ENCODE peak calls at places on chromosomes 6 and 20, in six cellular contexts. One of them, this sample, is unnamed.

GRCh38 chr6:4459032-4459431 is 317.2 kb upstream of the CDYL start:
- DNase-seq in WERI-Rb-1: no peak
- DNase-seq in dorsolateral prefrontal cortex: no peak
- DNase-seq in progenitor cell of endocrine pancreas: no peak
- DNase-seq in astrocyte of the spinal cord: peak
- DNase-seq in suprapubic skin: no peak
- DNase-seq in this sample: no peak

GRCh38 chr6:105991561-105992314 is 94.4 kb upstream of the PRDM1 start:
- DNase-seq in WERI-Rb-1: no peak
- DNase-seq in dorsolateral prefrontal cortex: no peak
- DNase-seq in progenitor cell of endocrine pancreas: no peak
- DNase-seq in astrocyte of the spinal cord: no peak
- DNase-seq in suprapubic skin: no peak
- DNase-seq in this sample: no peak

GRCh38 chr6:85470023-85470410 is 20.1 kb downstream of the NT5E start:
- DNase-seq in WERI-Rb-1: no peak
- DNase-seq in dorsolateral prefrontal cortex: no peak
- DNase-seq in progenitor cell of endocrine pancreas: no peak
- DNase-seq in astrocyte of the spinal cord: no peak
- DNase-seq in suprapubic skin: no peak
- DNase-seq in this sample: no peak

GRCh38 chr20:37807901-37808751 is 94.8 kb upstream of the VSTM2L start:
- DNase-seq in WERI-Rb-1: no peak
- DNase-seq in dorsolateral prefrontal cortex: no peak
- DNase-seq in progenitor cell of endocrine pancreas: no peak
- DNase-seq in astrocyte of the spinal cord: no peak
- DNase-seq in suprapubic skin: no peak
- DNase-seq in this sample: no peak

GRCh38 chr6:144725731-144726522 is 440.8 kb downstream of the UTRN start:
- DNase-seq in WERI-Rb-1: no peak
- DNase-seq in dorsolateral prefrontal cortex: no peak
- DNase-seq in progenitor cell of endocrine pancreas: no peak
- DNase-seq in astrocyte of the spinal cord: no peak
- DNase-seq in suprapubic skin: no peak
- DNase-seq in this sample: peak

GRCh38 chr20:56411759-56412472 is at the start of gene CASS4:
- DNase-seq in WERI-Rb-1: no peak
- DNase-seq in dorsolateral prefrontal cortex: no peak
- DNase-seq in progenitor cell of endocrine pancreas: no peak
- DNase-seq in astrocyte of the spinal cord: peak
- DNase-seq in suprapubic skin: no peak
- DNase-seq in this sample: peak

GRCh38 chr6:131885237-131885636 is 65.9 kb downstream of the CCN2 start:
- DNase-seq in WERI-Rb-1: no peak
- DNase-seq in dorsolateral prefrontal cortex: no peak
- DNase-seq in progenitor cell of endocrine pancreas: no peak
- DNase-seq in astrocyte of the spinal cord: no peak
- DNase-seq in suprapubic skin: no peak
- DNase-seq in this sample: no peak

GRCh38 chr6:90458353-90459224 is 128.3 kb downstream of the MAP3K7 start:
- DNase-seq in WERI-Rb-1: no peak
- DNase-seq in dorsolateral prefrontal cortex: no peak
- DNase-seq in progenitor cell of endocrine pancreas: no peak
- DNase-seq in astrocyte of the spinal cord: no peak
- DNase-seq in suprapubic skin: no peak
- DNase-seq in this sample: no peak

GRCh38 chr6:55729665-55730064 is 145.7 kb downstream of the BMP5 start:
- DNase-seq in WERI-Rb-1: no peak
- DNase-seq in dorsolateral prefrontal cortex: no peak
- DNase-seq in progenitor cell of endocrine pancreas: no peak
- DNase-seq in astrocyte of the spinal cord: peak
- DNase-seq in suprapubic skin: no peak
- DNase-seq in this sample: no peak

GRCh38 chr6:160454303-160454702 is 106.1 kb downstream of the SLC22A3 start:
- DNase-seq in WERI-Rb-1: no peak
- DNase-seq in dorsolateral prefrontal cortex: no peak
- DNase-seq in progenitor cell of endocrine pancreas: no peak
- DNase-seq in astrocyte of the spinal cord: no peak
- DNase-seq in suprapubic skin: no peak
- DNase-seq in this sample: no peak

DNA sequence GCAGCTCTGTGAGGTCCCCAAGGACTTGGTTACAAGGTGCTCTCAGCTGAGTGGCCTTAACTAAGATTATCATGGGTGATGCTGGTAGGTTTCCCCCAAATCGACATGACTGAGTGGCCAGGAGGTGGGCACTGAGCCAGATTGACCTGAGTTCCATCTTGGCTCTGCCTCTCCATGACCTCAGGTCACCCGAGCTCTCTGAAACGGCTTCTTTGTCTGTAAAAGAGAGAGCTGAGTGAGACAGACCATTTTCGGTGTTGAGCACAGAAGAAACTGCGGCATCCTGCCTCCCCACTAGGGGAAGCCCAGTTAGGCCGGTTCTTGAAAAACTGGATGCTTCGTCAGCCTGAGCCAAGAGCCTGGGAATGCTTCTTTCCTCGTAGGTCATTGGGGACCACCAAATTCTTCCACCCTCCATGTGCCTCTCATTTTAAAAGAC is 14.1 kb upstream of the STX16 start:
- DNase-seq in WERI-Rb-1: no peak
- DNase-seq in dorsolateral prefrontal cortex: no peak
- DNase-seq in progenitor cell of endocrine pancreas: no peak
- DNase-seq in astrocyte of the spinal cord: no peak
- DNase-seq in suprapubic skin: no peak
- DNase-seq in this sample: no peak
- TF ChIP-seq CTCF in WERI-Rb-1: peak
- TF ChIP-seq CTCF in dorsolateral prefrontal cortex: no peak
- TF ChIP-seq CTCF in progenitor cell of endocrine pancreas: peak
- TF ChIP-seq CTCF in astrocyte of the spinal cord: peak
- TF ChIP-seq CTCF in suprapubic skin: no peak
- TF ChIP-seq CTCF in this sample: no peak

GRCh38 chr6:31472259-31472658 is 25.7 kb upstream of the MICB start:
- DNase-seq in WERI-Rb-1: no peak
- DNase-seq in dorsolateral prefrontal cortex: no peak
- DNase-seq in progenitor cell of endocrine pancreas: no peak
- DNase-seq in astrocyte of the spinal cord: no peak
- DNase-seq in suprapubic skin: no peak
- DNase-seq in this sample: no peak

GRCh38 chr6:31473244-31473643 is 24.7 kb upstream of the MICB start:
- DNase-seq in WERI-Rb-1: no peak
- DNase-seq in dorsolateral prefrontal cortex: no peak
- DNase-seq in progenitor cell of endocrine pancreas: no peak
- DNase-seq in astrocyte of the spinal cord: no peak
- DNase-seq in suprapubic skin: no peak
- DNase-seq in this sample: no peak

GRCh38 chr6:31473780-31474725 is 23.9 kb upstream of the MICB start:
- DNase-seq in WERI-Rb-1: no peak
- DNase-seq in dorsolateral prefrontal cortex: no peak
- DNase-seq in progenitor cell of endocrine pancreas: no peak
- DNase-seq in astrocyte of the spinal cord: peak
- DNase-seq in suprapubic skin: no peak
- DNase-seq in this sample: no peak

GRCh38 chr6:31476515-31477139 is 21.3 kb upstream of the MICB start:
- DNase-seq in WERI-Rb-1: no peak
- DNase-seq in dorsolateral prefrontal cortex: no peak
- DNase-seq in progenitor cell of endocrine pancreas: no peak
- DNase-seq in astrocyte of the spinal cord: no peak
- DNase-seq in suprapubic skin: peak
- DNase-seq in this sample: no peak

GRCh38 chr6:31474871-31475286 is 23.1 kb upstream of the MICB start:
- DNase-seq in WERI-Rb-1: peak
- DNase-seq in dorsolateral prefrontal cortex: no peak
- DNase-seq in progenitor cell of endocrine pancreas: no peak
- DNase-seq in astrocyte of the spinal cord: no peak
- DNase-seq in suprapubic skin: peak
- DNase-seq in this sample: no peak
- TF ChIP-seq CTCF in WERI-Rb-1: peak
- TF ChIP-seq CTCF in dorsolateral prefrontal cortex: no peak
- TF ChIP-seq CTCF in progenitor cell of endocrine pancreas: peak
- TF ChIP-seq CTCF in astrocyte of the spinal cord: peak
- TF ChIP-seq CTCF in suprapubic skin: no peak
- TF ChIP-seq CTCF in this sample: peak

GRCh38 chr6:50842861-50843384 is 24.3 kb downstream of the TFAP2B start:
- DNase-seq in WERI-Rb-1: no peak
- DNase-seq in dorsolateral prefrontal cortex: no peak
- DNase-seq in progenitor cell of endocrine pancreas: no peak
- DNase-seq in astrocyte of the spinal cord: no peak
- DNase-seq in suprapubic skin: no peak
- DNase-seq in this sample: no peak

GRCh38 chr6:50845499-50846108 is 26.9 kb downstream of the TFAP2B start:
- DNase-seq in WERI-Rb-1: no peak
- DNase-seq in dorsolateral prefrontal cortex: no peak
- DNase-seq in progenitor cell of endocrine pancreas: no peak
- DNase-seq in astrocyte of the spinal cord: no peak
- DNase-seq in suprapubic skin: no peak
- DNase-seq in this sample: no peak

GRCh38 chr6:50846109-50846859 is 27.6 kb downstream of the TFAP2B start:
- DNase-seq in WERI-Rb-1: no peak
- DNase-seq in dorsolateral prefrontal cortex: no peak
- DNase-seq in progenitor cell of endocrine pancreas: no peak
- DNase-seq in astrocyte of the spinal cord: no peak
- DNase-seq in suprapubic skin: no peak
- DNase-seq in this sample: no peak

GRCh38 chr6:50842446-50842845 is 23.8 kb downstream of the TFAP2B start:
- DNase-seq in WERI-Rb-1: no peak
- DNase-seq in dorsolateral prefrontal cortex: no peak
- DNase-seq in progenitor cell of endocrine pancreas: no peak
- DNase-seq in astrocyte of the spinal cord: no peak
- DNase-seq in suprapubic skin: no peak
- DNase-seq in this sample: no peak

DNA sequence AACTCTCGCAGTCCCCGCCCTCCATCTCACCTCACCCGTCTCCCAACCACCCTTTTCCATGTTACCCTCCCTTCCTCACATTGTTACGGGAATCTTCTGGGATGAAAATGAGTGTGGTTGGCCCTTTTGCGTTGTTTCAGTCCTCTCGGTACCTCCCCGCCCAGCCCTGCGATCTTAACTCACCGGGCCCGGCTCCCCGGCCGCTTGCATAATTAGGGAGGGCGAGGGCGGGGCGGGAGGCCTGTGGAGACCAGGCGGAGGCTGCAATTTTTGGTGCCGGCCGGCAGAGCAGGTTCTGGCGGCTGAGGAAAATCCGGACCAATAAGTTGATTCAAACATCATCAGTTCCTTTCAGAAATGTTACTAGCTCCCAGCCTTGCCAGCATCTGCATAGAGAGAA is 25.2 kb downstream of the TFAP2B start:
- DNase-seq in WERI-Rb-1: no peak
- DNase-seq in dorsolateral prefrontal cortex: no peak
- DNase-seq in progenitor cell of endocrine pancreas: no peak
- DNase-seq in astrocyte of the spinal cord: no peak
- DNase-seq in suprapubic skin: no peak
- DNase-seq in this sample: no peak
- TF ChIP-seq CTCF in WERI-Rb-1: no peak
- TF ChIP-seq CTCF in dorsolateral prefrontal cortex: no peak
- TF ChIP-seq CTCF in progenitor cell of endocrine pancreas: peak
- TF ChIP-seq CTCF in astrocyte of the spinal cord: no peak
- TF ChIP-seq CTCF in suprapubic skin: no peak
- TF ChIP-seq CTCF in this sample: no peak

GRCh38 chr20:43513298-43514061 is 6.0 kb downstream of the L3MBTL1 start:
- DNase-seq in WERI-Rb-1: no peak
- DNase-seq in dorsolateral prefrontal cortex: no peak
- DNase-seq in progenitor cell of endocrine pancreas: no peak
- DNase-seq in astrocyte of the spinal cord: no peak
- DNase-seq in suprapubic skin: no peak
- DNase-seq in this sample: peak

GRCh38 chr20:43515628-43516027 is 8.1 kb downstream of the L3MBTL1 start:
- DNase-seq in WERI-Rb-1: no peak
- DNase-seq in dorsolateral prefrontal cortex: no peak
- DNase-seq in progenitor cell of endocrine pancreas: no peak
- DNase-seq in astrocyte of the spinal cord: no peak
- DNase-seq in suprapubic skin: no peak
- DNase-seq in this sample: no peak

GRCh38 chr20:43516251-43516824 is 8.8 kb downstream of the L3MBTL1 start:
- DNase-seq in WERI-Rb-1: no peak
- DNase-seq in dorsolateral prefrontal cortex: no peak
- DNase-seq in progenitor cell of endocrine pancreas: no peak
- DNase-seq in astrocyte of the spinal cord: no peak
- DNase-seq in suprapubic skin: no peak
- DNase-seq in this sample: no peak

GRCh38 chr20:43511879-43512278 is 4.4 kb downstream of the L3MBTL1 start:
- DNase-seq in WERI-Rb-1: no peak
- DNase-seq in dorsolateral prefrontal cortex: no peak
- DNase-seq in progenitor cell of endocrine pancreas: no peak
- DNase-seq in astrocyte of the spinal cord: no peak
- DNase-seq in suprapubic skin: no peak
- DNase-seq in this sample: no peak

DNA sequence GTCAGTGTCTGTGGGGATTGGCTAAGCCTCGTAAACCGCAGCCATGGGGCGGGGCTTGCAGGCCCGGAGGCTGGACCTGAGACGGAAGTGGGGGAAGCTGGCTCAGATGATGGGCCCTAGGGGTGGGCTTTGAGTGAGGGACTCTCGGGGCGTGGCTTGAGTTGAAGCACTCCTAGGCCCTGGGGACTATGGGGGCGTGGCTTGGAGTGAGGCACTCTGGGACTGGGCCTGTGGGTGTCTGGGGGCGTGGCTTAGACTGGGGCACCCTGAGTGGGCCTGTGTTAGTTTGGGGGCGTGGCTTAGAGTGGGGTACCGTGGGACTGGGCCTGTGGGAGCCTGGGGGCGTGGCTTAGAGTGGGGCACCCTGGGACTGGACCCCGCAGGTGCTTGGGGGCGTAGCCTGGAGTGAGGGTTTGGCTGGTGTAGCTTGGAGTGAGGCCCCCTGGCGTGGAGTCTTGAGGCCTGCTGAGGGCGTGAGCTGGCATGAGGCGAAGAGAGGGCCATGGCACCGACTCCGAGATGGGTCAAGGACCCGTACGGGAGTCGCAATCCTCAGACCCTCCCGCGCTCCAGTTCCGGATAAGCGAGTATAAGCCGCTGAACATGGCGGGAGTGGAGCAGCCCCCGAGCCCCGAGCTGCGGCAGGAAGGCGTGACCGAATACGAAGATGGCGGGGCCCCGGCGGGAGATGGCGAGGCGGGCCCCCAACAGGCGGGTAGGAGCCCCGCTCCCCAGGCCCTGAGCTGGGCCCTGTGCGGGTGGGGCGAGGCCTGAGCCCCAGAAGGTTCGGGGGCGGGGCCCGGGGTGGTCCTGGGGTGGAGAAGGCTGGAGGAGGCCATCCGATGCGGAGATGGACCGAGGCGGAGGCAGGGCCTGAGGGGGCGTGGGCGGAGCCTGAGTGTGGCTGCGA is 6.8 kb downstream of the L3MBTL1 start:
- DNase-seq in WERI-Rb-1: peak
- DNase-seq in dorsolateral prefrontal cortex: peak
- DNase-seq in progenitor cell of endocrine pancreas: peak
- DNase-seq in astrocyte of the spinal cord: peak
- DNase-seq in suprapubic skin: peak
- DNase-seq in this sample: peak
- TF ChIP-seq CTCF in WERI-Rb-1: peak
- TF ChIP-seq CTCF in dorsolateral prefrontal cortex: peak
- TF ChIP-seq CTCF in progenitor cell of endocrine pancreas: peak
- TF ChIP-seq CTCF in astrocyte of the spinal cord: no peak
- TF ChIP-seq CTCF in suprapubic skin: peak
- TF ChIP-seq CTCF in this sample: peak

GRCh38 chr6:56793938-56794337 is 151.2 kb upstream of the DST start:
- DNase-seq in WERI-Rb-1: no peak
- DNase-seq in dorsolateral prefrontal cortex: no peak
- DNase-seq in progenitor cell of endocrine pancreas: no peak
- DNase-seq in astrocyte of the spinal cord: no peak
- DNase-seq in suprapubic skin: no peak
- DNase-seq in this sample: no peak
- TF ChIP-seq CTCF in WERI-Rb-1: no peak
- TF ChIP-seq CTCF in dorsolateral prefrontal cortex: no peak
- TF ChIP-seq CTCF in progenitor cell of endocrine pancreas: no peak
- TF ChIP-seq CTCF in astrocyte of the spinal cord: no peak
- TF ChIP-seq CTCF in suprapubic skin: no peak
- TF ChIP-seq CTCF in this sample: no peak